ENCODE peak calls at places on chromosomes 3 and 15, in five cellular contexts. F is KBM-7; M is Right ventricle myocardium inferior; J is Panc1; W is activated CD4-positive, alpha-beta T cell treated with anti-CD3 and anti-CD28 coated beads, Interleukin-2, amount 50 U/mL, for 24 hours. G is an unnamed sample.

GRCh38 chr3:158107508-158108095 is 1.4 kb upstream of the SHOX2 start:
- DNase-seq in J (no peak), F (no peak), M (no peak), W (no peak), G (no peak)

GRCh38 chr15:98800437-98801233 is 152.3 kb downstream of the IGF1R start:
- DNase-seq in W (no peak), F (peak), M (no peak), J (peak), G (peak)

GRCh38 chr3:123072152-123072551 is 5.3 kb downstream of the PDIA5 start:
- DNase-seq in W (no peak), F (no peak), M (peak), J (no peak), G (no peak)

GRCh38 chr3:135419155-135419554 is 546.4 kb upstream of the PPP2R3A start:
- DNase-seq in J (no peak), M (no peak), W (no peak), F (no peak), G (no peak)

GRCh38 chr3:122929576-122930365 is 97.8 kb downstream of the SEMA5B start:
- DNase-seq in M (no peak), F (no peak), J (no peak), W (no peak), G (no peak)

GRCh38 chr3:194257030-194257657 is 94.0 kb downstream of the CPN2 start:
- DNase-seq in F (peak), W (no peak), J (no peak), M (no peak), G (no peak)

GRCh38 chr3:73294532-73294931 is 233.1 kb downstream of the EBLN2 start:
- DNase-seq in F (no peak), M (no peak), J (no peak), W (no peak), G (no peak)

GRCh38 chr3:46479021-46479420 is 14.3 kb upstream of the LTF start:
- DNase-seq in F (no peak), W (no peak), J (no peak), M (no peak), G (no peak)